ENCODE peak calls at places on chromosomes 4 and X, in nine cellular contexts. J is colonic mucosa, S is right cardiac atrium, U is aorta, A is cardiac muscle cell, P is adipocyte, O is HCT116, Y is K562, E is ovary. B is an unnamed sample.

GRCh38 chrX:320126-320783 is 1.7 kb upstream of the GTPBP6 start:
- DNase-seq in A (no peak), P (peak; percentile 43), Y (no peak), U (no peak), J (peak; percentile 45), E (peak; percentile 65), O (no peak), S (peak; percentile 76), B (peak; percentile 80)

GRCh38 chrX:122906726-122907125 is 277.4 kb upstream of the GRIA3 start:
- DNase-seq in J (no peak), Y (no peak), A (no peak), O (no peak), U (no peak), S (no peak), E (no peak), P (no peak), B (no peak)

GRCh38 chrX:9240956-9241355 is 207.0 kb upstream of the FAM9B start:
- DNase-seq in U (no peak), Y (no peak), O (no peak), S (no peak), E (no peak), P (no peak), A (no peak), J (no peak), B (no peak)

GRCh38 chr4:146957252-146957651 is 11.6 kb upstream of the TTC29 start:
- DNase-seq in U (no peak), Y (no peak), A (no peak), E (no peak), J (no peak), O (no peak), S (no peak), P (peak; percentile 57), B (no peak)

GRCh38 chr4:26452565-26453531 is 37.4 kb downstream of the CCKAR start:
- DNase-seq in S (peak; percentile 39), O (no peak), J (no peak), P (no peak), Y (no peak), U (no peak), E (no peak), A (no peak), B (no peak)

GRCh38 chr4:54498661-54499111 is 159.1 kb upstream of the KIT start:
- DNase-seq in P (peak; percentile 62), J (no peak), O (no peak), E (no peak), S (no peak), Y (no peak), A (no peak), U (no peak), B (no peak)

GRCh38 chr4:2290488-2290887 is 28.6 kb upstream of the MXD4 start:
- DNase-seq in J (no peak), E (no peak), A (no peak), U (peak; percentile 68), S (peak; percentile 28), P (no peak), Y (no peak), O (no peak), B (peak; percentile 53)

GRCh38 chrX:140733766-140734342 is 24.3 kb downstream of the LINC00632 start:
- DNase-seq in A (peak; percentile 45), J (no peak), S (no peak), P (peak; percentile 79), Y (peak; percentile 22), O (no peak), U (no peak), E (no peak), B (no peak)

GRCh38 chrX:14581081-14581480 is 51.7 kb downstream of the GLRA2 start:
- DNase-seq in O (no peak), J (no peak), A (no peak), P (no peak), Y (no peak), U (no peak), S (no peak), E (no peak), B (no peak)

GRCh38 chr4:176134670-176135069 is 60.7 kb downstream of the SPATA4 start:
- DNase-seq in Y (no peak), E (no peak), J (no peak), O (no peak), A (no peak), P (no peak), S (no peak), U (no peak), B (no peak)

GRCh38 chr4:174401471-174402130 is 117.9 kb downstream of the CEP44 start:
- DNase-seq in O (no peak), Y (no peak), A (no peak), E (no peak), J (no peak), S (no peak), P (no peak), U (no peak), B (no peak)

GRCh38 chr4:41199788-41200187 is 14.6 kb downstream of the APBB2 start:
- DNase-seq in A (no peak), P (no peak), E (no peak), O (no peak), S (no peak), U (no peak), Y (no peak), J (no peak), B (no peak)
- H3K4me1 ChIP-seq in A (no peaks in the 10 kb centered on the region), P (peaks cover 47% of the 10 kb centered on the region), E (peaks cover 18% of the 10 kb centered on the region), O (peaks cover 8% of the 10 kb centered on the region), S (peaks cover 14% of the 10 kb centered on the region), U (peaks cover 20% of the 10 kb centered on the region), Y (no peaks in the 10 kb centered on the region), J (peaks cover 3% of the 10 kb centered on the region), B (no peaks in the 10 kb centered on the region)

GRCh38 chr4:42482516-42483327 is 85.4 kb downstream of the SHISA3 start:
- DNase-seq in J (no peak), A (no peak), U (no peak), Y (no peak), O (no peak), P (no peak), S (no peak), E (no peak), B (no peak)
- H3K4me1 ChIP-seq in J (no peaks in the 10 kb centered on the region), A (no peaks in the 10 kb centered on the region), U (no peaks in the 10 kb centered on the region), Y (no peaks in the 10 kb centered on the region), O (no peaks in the 10 kb centered on the region), P (peaks cover 21% of the 10 kb centered on the region), S (no peaks in the 10 kb centered on the region), E (no peaks in the 10 kb centered on the region), B (no peaks in the 10 kb centered on the region)

GRCh38 chr4:15413623-15414019 is 14.2 kb upstream of the C1QTNF7 start:
- DNase-seq in A (no peak), U (no peak), J (no peak), E (no peak), P (no peak), Y (no peak), O (no peak), S (no peak), B (no peak)

GRCh38 chr4:15416357-15417327 is 11.2 kb upstream of the C1QTNF7 start:
- DNase-seq in J (no peak), O (no peak), E (no peak), Y (no peak), U (no peak), S (no peak), A (peak; percentile 74), P (no peak), B (no peak)

GRCh38 chr4:15413010-15413622 is 14.7 kb upstream of the C1QTNF7 start:
- DNase-seq in U (no peak), O (no peak), P (peak; percentile 42), E (no peak), J (no peak), S (no peak), Y (no peak), A (no peak), B (no peak)

GRCh38 chr4:15410750-15411149 is 17.1 kb upstream of the C1QTNF7 start:
- DNase-seq in P (no peak), J (peak; percentile 23), Y (no peak), O (no peak), E (no peak), A (peak; percentile 2), U (no peak), S (no peak), B (no peak)

DNA sequence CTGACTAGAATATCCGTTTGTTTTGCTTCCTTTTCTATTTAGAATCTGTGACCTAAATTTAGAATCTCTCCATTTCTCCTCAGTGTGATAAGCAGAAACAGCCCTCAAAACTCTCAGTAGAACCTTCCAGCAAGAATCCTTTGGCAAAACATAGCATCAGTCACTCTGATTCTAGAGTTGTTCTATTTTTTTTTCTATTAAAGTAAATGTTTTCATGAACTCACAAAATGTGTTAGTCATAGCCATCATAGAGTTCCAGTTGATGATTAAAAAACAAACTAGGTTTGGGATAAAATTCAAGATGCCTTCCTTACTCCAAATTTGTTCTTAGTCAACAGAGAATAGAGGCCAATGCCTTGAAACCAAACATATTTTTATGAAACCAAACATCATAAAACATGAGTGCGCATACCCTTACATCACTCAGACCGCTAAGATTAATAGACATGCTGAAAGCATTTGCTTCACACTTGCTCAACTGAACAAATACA is 13.2 kb upstream of the C1QTNF7 start:
- DNase-seq in O (no peak), S (no peak), Y (no peak), E (no peak), U (no peak), A (no peak), P (peak; percentile 49), J (no peak), B (no peak)
- H3K4me1 ChIP-seq in O (no peaks in the 10 kb centered on the region), S (peaks cover 6% of the 10 kb centered on the region), Y (no peaks in the 10 kb centered on the region), E (peaks cover 18% of the 10 kb centered on the region), U (peaks cover 21% of the 10 kb centered on the region), A (peaks cover 46% of the 10 kb centered on the region), P (peaks cover 27% of the 10 kb centered on the region), J (peaks cover 6% of the 10 kb centered on the region), B (peaks cover 4% of the 10 kb centered on the region)

DNA sequence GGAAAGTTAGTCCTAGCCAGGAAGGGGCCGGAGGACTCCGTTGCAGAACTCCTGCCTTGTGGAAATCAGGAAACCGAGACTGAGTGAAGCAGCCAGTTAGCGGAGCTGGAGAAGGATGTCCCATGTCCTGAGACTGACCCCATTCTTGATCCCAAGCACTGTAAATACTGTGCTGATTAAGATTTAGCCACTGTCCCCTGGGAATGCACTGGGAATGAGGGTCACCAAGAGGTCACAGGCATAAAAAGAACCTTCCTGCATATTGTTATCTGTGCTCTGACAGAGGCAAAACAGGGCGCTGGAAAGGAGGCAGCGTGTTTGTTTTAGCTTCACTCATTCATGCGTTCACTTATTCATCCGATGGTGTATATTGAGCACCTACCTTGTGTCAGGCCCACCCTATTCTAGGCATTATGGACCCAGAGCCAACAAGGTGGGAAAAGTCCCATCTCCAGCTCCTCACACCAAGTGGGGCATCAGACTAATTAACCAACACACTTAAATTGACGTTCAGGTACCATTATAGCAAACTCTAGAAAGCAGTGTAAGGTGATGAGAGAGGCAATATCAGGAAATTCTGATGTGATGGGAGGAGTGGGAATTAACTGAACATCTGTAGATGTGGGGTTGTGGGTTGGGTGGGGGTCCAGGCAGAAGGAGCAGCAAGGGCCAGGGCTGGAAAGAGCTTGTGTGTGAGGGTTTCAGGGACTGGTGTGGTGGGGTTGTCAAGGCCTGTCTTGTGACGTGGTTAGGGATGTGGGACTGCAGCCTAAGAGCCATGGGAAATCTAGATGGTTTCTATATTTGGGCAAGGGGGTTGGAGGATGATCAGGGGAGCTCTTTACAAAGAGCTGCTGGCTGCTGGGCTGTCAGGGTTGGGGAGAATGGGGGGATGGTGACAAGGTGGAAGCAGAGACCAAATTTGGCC is 10.6 kb upstream of the SLC2A9 start:
- DNase-seq in O (no peak), E (no peak), J (no peak), U (no peak), P (no peak), S (no peak), Y (no peak), A (peak; percentile 56), B (no peak)
- H3K4me1 ChIP-seq in O (peaks cover 12% of the 10 kb centered on the region), E (peaks cover 12% of the 10 kb centered on the region), J (no peaks in the 10 kb centered on the region), U (no peaks in the 10 kb centered on the region), P (peaks cover 35% of the 10 kb centered on the region), S (peaks cover 14% of the 10 kb centered on the region), Y (peaks cover 7% of the 10 kb centered on the region), A (peaks cover 18% of the 10 kb centered on the region), B (peaks cover 35% of the 10 kb centered on the region)

GRCh38 chr4:37662861-37663390 is 23.2 kb downstream of the RELL1 start:
- DNase-seq in Y (no peak), J (no peak), A (peak; percentile 30), E (no peak), O (no peak), S (peak; percentile 80), U (no peak), P (no peak), B (no peak)
- H3K4me1 ChIP-seq in Y (no peaks in the 10 kb centered on the region), J (peaks cover 21% of the 10 kb centered on the region), A (peaks cover 45% of the 10 kb centered on the region), E (peaks cover 16% of the 10 kb centered on the region), O (peaks cover 43% of the 10 kb centered on the region), S (peaks cover 32% of the 10 kb centered on the region), U (peaks cover 7% of the 10 kb centered on the region), P (peaks cover 40% of the 10 kb centered on the region), B (peaks cover 66% of the 10 kb centered on the region)

B was measured in left lung.